ENCODE peak calls at places on chromosomes 2 and 18, in seven cellular contexts. D is GM04504; C is GM13976; J is left ventricle myocardium inferior; G is HEK293T; M is GM03348; H is activated CD8-positive, alpha-beta memory T cell treated with anti-CD3 and anti-CD28 coated beads for 48 hours. W is an unnamed sample.

GRCh38 chr2:71944183-71944550 is 203.5 kb downstream of the CYP26B1 start:
- DNase-seq in D (no peak), C (no peak), J (no peak), G (no peak), M (peak), H (no peak), W (no peak)

GRCh38 chr18:30527226-30527625 is 515.3 kb downstream of the DSC3 start:
- DNase-seq in D (no peak), C (no peak), J (no peak), G (no peak), M (no peak), H (no peak), W (no peak)

GRCh38 chr2:179036353-179036905 is 13.5 kb downstream of the CCDC141 start:
- DNase-seq in D (no peak), C (no peak), J (no peak), G (no peak), M (no peak), H (no peak), W (no peak)

GRCh38 chr2:234954551-234954992 is 2.8 kb downstream of the SH3BP4 start:
- DNase-seq in D (no peak), C (no peak), J (no peak), G (no peak), M (peak), H (no peak), W (no peak)

GRCh38 chr2:181818826-181819225 is 72.7 kb upstream of the ITPRID2 start:
- DNase-seq in D (no peak), C (no peak), J (no peak), G (no peak), M (no peak), H (no peak), W (no peak)

GRCh38 chr2:162244559-162245031 is 1.4 kb upstream of the FAP start:
- DNase-seq in D (peak), C (no peak), J (no peak), G (no peak), M (peak), H (no peak), W (no peak)

GRCh38 chr2:100252811-100253698 is 69.2 kb downstream of the LONRF2 start:
- DNase-seq in D (no peak), C (no peak), J (peak), G (no peak), M (no peak), H (no peak), W (no peak)

GRCh38 chr2:208595386-208596275 is 189.0 kb downstream of the PTH2R start:
- DNase-seq in D (no peak), C (no peak), J (no peak), G (peak), M (no peak), H (no peak), W (no peak)

GRCh38 chr2:170815746-170816498 is 765 bp upstream of the GAD1 start:
- DNase-seq in D (no peak), C (peak), J (peak), G (peak), M (peak), H (no peak), W (peak)

GRCh38 chr2:173090973-173091660 is 15.5 kb downstream of the MAP3K20 start:
- DNase-seq in D (no peak), C (no peak), J (peak), G (no peak), M (no peak), H (no peak), W (no peak)

GRCh38 chr2:170170281-170171035 is 7.5 kb upstream of the MYO3B start:
- DNase-seq in D (no peak), C (no peak), J (no peak), G (no peak), M (no peak), H (no peak), W (no peak)

GRCh38 chr2:11745613-11746375 is 638 bp upstream of the LPIN1 start:
- DNase-seq in D (no peak), C (no peak), J (no peak), G (no peak), M (no peak), H (no peak), W (no peak)

GRCh38 chr2:157720504-157720903 is 91.8 kb upstream of the ACVR1C start:
- DNase-seq in D (no peak), C (no peak), J (no peak), G (no peak), M (no peak), H (no peak), W (no peak)

GRCh38 chr2:222146488-222146887 is 152.3 kb downstream of the PAX3 start:
- DNase-seq in D (no peak), C (no peak), J (no peak), G (no peak), M (no peak), H (no peak), W (no peak)

GRCh38 chr2:56099967-56100366 is 83.8 kb upstream of the CCDC85A start:
- DNase-seq in D (no peak), C (no peak), J (no peak), G (no peak), M (no peak), H (no peak), W (no peak)

GRCh38 chr18:8721094-8721669 is 15.8 kb downstream of the MTCL1 start:
- DNase-seq in D (no peak), C (no peak), J (no peak), G (no peak), M (no peak), H (no peak), W (no peak)

GRCh38 chr18:10169064-10169562 is 255.3 kb downstream of the VAPA start:
- DNase-seq in D (no peak), C (no peak), J (no peak), G (no peak), M (no peak), H (no peak), W (peak)

GRCh38 chr18:27094621-27095020 is 90.5 kb downstream of the CHST9 start:
- DNase-seq in D (no peak), C (no peak), J (no peak), G (no peak), M (no peak), H (no peak), W (no peak)

GRCh38 chr2:22694856-22695255 is 690.1 kb upstream of the KLHL29 start:
- DNase-seq in D (no peak), C (no peak), J (no peak), G (no peak), M (no peak), H (no peak), W (no peak)

GRCh38 chr2:75324141-75324540 is 124.8 kb upstream of the TACR1 start:
- DNase-seq in D (no peak), C (no peak), J (no peak), G (no peak), M (no peak), H (no peak), W (no peak)

GRCh38 chr18:58988595-58988994 is 123.9 kb downstream of the ZNF532 start:
- DNase-seq in D (no peak), C (no peak), J (no peak), G (no peak), M (no peak), H (no peak), W (no peak)

GRCh38 chr2:70921839-70922590 is 13.7 kb upstream of the ATP6V1B1 start:
- DNase-seq in D (no peak), C (no peak), J (no peak), G (no peak), M (no peak), H (no peak), W (no peak)

GRCh38 chr18:54031243-54031642 is 193.2 kb downstream of the MBD2 start:
- DNase-seq in D (no peak), C (no peak), J (no peak), G (no peak), M (no peak), H (no peak), W (no peak)

GRCh38 chr2:20350105-20350712 is 435 bp downstream of the PUM2 start:
- DNase-seq in D (no peak), C (peak), J (peak), G (peak), M (peak), H (peak), W (no peak)

GRCh38 chr18:24814521-24814920 is 354.1 kb downstream of the HRH4 start:
- DNase-seq in D (no peak), C (no peak), J (no peak), G (no peak), M (no peak), H (no peak), W (no peak)

GRCh38 chr2:238754259-238754658 is 93.6 kb upstream of the TWIST2 start:
- DNase-seq in D (no peak), C (no peak), J (no peak), G (no peak), M (no peak), H (no peak), W (no peak)

GRCh38 chr2:221571108-221571390 is 1.1 kb downstream of the EPHA4 start:
- DNase-seq in D (no peak), C (no peak), J (no peak), G (no peak), M (peak), H (no peak), W (no peak)

GRCh38 chr2:23549821-23550535 is 165.0 kb downstream of the KLHL29 start:
- DNase-seq in D (no peak), C (no peak), J (no peak), G (no peak), M (peak), H (no peak), W (no peak)

GRCh38 chr2:11483806-11484147 is 17.8 kb upstream of the E2F6 start:
- DNase-seq in D (no peak), C (no peak), J (no peak), G (no peak), M (no peak), H (no peak), W (no peak)

GRCh38 chr2:84486436-84487115 is 27.5 kb upstream of the SUCLG1 start:
- DNase-seq in D (no peak), C (no peak), J (no peak), G (no peak), M (no peak), H (no peak), W (peak)

GRCh38 chr2:119659601-119660342 is 19.2 kb upstream of the TMEM177 start:
- DNase-seq in D (no peak), C (peak), J (no peak), G (peak), M (peak), H (no peak), W (no peak)

GRCh38 chr2:218343591-218343990 is 13.1 kb upstream of the CATIP start:
- DNase-seq in D (no peak), C (no peak), J (no peak), G (no peak), M (peak), H (no peak), W (no peak)

GRCh38 chr2:96156926-96157648 is 11.8 kb upstream of the DUSP2 start:
- DNase-seq in D (no peak), C (peak), J (no peak), G (no peak), M (no peak), H (no peak), W (no peak)

GRCh38 chr18:42675810-42676209 is 439.7 kb downstream of the RIT2 start:
- DNase-seq in D (no peak), C (no peak), J (no peak), G (no peak), M (no peak), H (no peak), W (no peak)

GRCh38 chr2:674319-674985 is 2.8 kb downstream of the TMEM18 start:
- DNase-seq in D (no peak), C (no peak), J (no peak), G (no peak), M (no peak), H (no peak), W (no peak)

W was measured in astrocyte of the cerebellum.